ENCODE peak calls at places on chromosomes 2 and 18, in ten cellular contexts. C is T-helper 17 cell, P is midbrain, O is iris pigment epithelial cell, X is renal cortical epithelial cell, G is ELF-1, L is neuronal stem cell, M is NCI-H1105, J is germinal center, Y is WTC11. T is an unnamed sample.
A peak's percentile ranks its signal among the peaks of the same experiment; 100 is the strongest.

GRCh38 chr2:68936462-68936861 is 16.2 kb downstream of the GKN2 start:
- DNase-seq in P (no peak), O (peak; percentile 63), G (no peak), Y (no peak), L (no peak), J (no peak), C (no peak), M (no peak), X (peak; percentile 75), T (no peak)

GRCh38 chr18:74453642-74454198 is 3.4 kb downstream of the DIPK1C start:
- DNase-seq in J (no peak), G (no peak), P (no peak), L (no peak), C (no peak), O (no peak), M (no peak), Y (no peak), X (no peak), T (no peak)

GRCh38 chr2:231611273-231612198 is 18.9 kb downstream of the TEX44 start:
- DNase-seq in C (no peak), X (peak; percentile 83), O (peak; percentile 67), P (no peak), M (no peak), Y (peak; percentile 63), J (no peak), L (no peak), G (peak; percentile 79), T (peak; percentile 38)

GRCh38 chr18:7038330-7038846 is 79.2 kb downstream of the LAMA1 start:
- DNase-seq in O (peak; percentile 100), J (no peak), P (peak; percentile 9), L (peak; percentile 45), M (peak; percentile 53), C (no peak), G (peak; percentile 91), X (peak; percentile 98), Y (peak; percentile 90), T (peak; percentile 93)

GRCh38 chr2:220174826-220175225 is 547.4 kb downstream of the SLC4A3 start:
- DNase-seq in X (no peak), L (no peak), G (no peak), M (no peak), P (no peak), O (no peak), Y (no peak), C (no peak), J (no peak), T (no peak)

GRCh38 chr2:217876253-217876570 is 126.6 kb downstream of the TNS1 start:
- DNase-seq in P (no peak), Y (no peak), O (no peak), L (no peak), C (no peak), M (no peak), G (no peak), X (no peak), J (no peak), T (no peak)

GRCh38 chr2:142754182-142754581 is 123.3 kb upstream of the KYNU start:
- DNase-seq in C (no peak), Y (no peak), P (no peak), G (no peak), L (no peak), X (peak; percentile 23), O (no peak), M (no peak), J (no peak), T (no peak)

GRCh38 chr2:47277187-47277586 is 122.1 kb upstream of the STPG4 start:
- DNase-seq in C (no peak), J (no peak), Y (no peak), O (no peak), M (no peak), L (no peak), G (no peak), P (no peak), X (no peak), T (no peak)

GRCh38 chr2:59851848-59852475 is 701.5 kb downstream of the BCL11A start:
- DNase-seq in X (no peak), O (no peak), P (no peak), C (no peak), M (no peak), Y (no peak), L (no peak), J (no peak), G (no peak), T (no peak)

GRCh38 chr18:61972389-61973264 is 79.8 kb upstream of the RNF152 start:
- DNase-seq in J (no peak), O (no peak), G (peak; percentile 30), Y (no peak), M (no peak), L (no peak), P (no peak), C (no peak), X (no peak), T (no peak)

GRCh38 chr18:3667255-3668137 is 217.5 kb downstream of the TGIF1 start:
- DNase-seq in X (no peak), G (no peak), C (no peak), P (no peak), Y (no peak), L (no peak), O (no peak), J (no peak), M (no peak), T (no peak)

GRCh38 chr2:177282101-177282573 is 17.6 kb upstream of the NFE2L2 start:
- DNase-seq in L (no peak), C (no peak), M (peak; percentile 77), O (no peak), Y (no peak), J (no peak), G (no peak), P (no peak), X (peak; percentile 97), T (no peak)

GRCh38 chr18:35026407-35027061 is 14.7 kb upstream of the MAPRE2 start:
- DNase-seq in M (no peak), P (no peak), Y (no peak), L (no peak), O (no peak), X (no peak), C (no peak), G (peak; percentile 23), J (peak; percentile 22), T (no peak)

GRCh38 chr18:10312316-10313015 is 142.0 kb upstream of the APCDD1 start:
- DNase-seq in M (no peak), X (no peak), J (no peak), L (no peak), P (no peak), C (no peak), G (no peak), O (no peak), Y (no peak), T (no peak)

GRCh38 chr2:48530033-48530804 is at the start of gene STON1:
- DNase-seq in J (peak; percentile 43), M (no peak), O (peak; percentile 50), Y (peak; percentile 36), G (peak; percentile 64), X (no peak), C (peak; percentile 21), L (peak; percentile 45), P (peak; percentile 18), T (peak; percentile 45)

GRCh38 chr18:48607049-48607984 is 68.5 kb downstream of the CTIF start:
- DNase-seq in O (peak; percentile 92), J (no peak), G (peak; percentile 60), P (peak; percentile 39), Y (no peak), M (no peak), C (no peak), X (peak; percentile 79), L (no peak), T (no peak)

GRCh38 chr2:111071480-111072143 is 49.1 kb upstream of the BCL2L11 start:
- DNase-seq in M (no peak), O (peak; percentile 93), G (no peak), P (no peak), L (no peak), X (peak; percentile 100), J (no peak), C (no peak), Y (no peak), T (no peak)

GRCh38 chr18:36650206-36650605 is 178.6 kb downstream of the TPGS2 start:
- DNase-seq in L (no peak), O (no peak), J (no peak), Y (no peak), X (no peak), M (no peak), C (no peak), G (peak; percentile 32), P (no peak), T (no peak)

GRCh38 chr18:25038261-25038660 is 313.7 kb downstream of the ZNF521 start:
- DNase-seq in M (no peak), J (no peak), X (no peak), G (no peak), O (no peak), L (peak; percentile 37), C (no peak), P (no peak), Y (no peak), T (no peak)

GRCh38 chr2:105518897-105519296 is 120.0 kb upstream of the FHL2 start:
- DNase-seq in L (no peak), X (peak; percentile 23), J (no peak), Y (no peak), O (peak; percentile 34), M (no peak), P (no peak), C (no peak), G (no peak), T (no peak)

GRCh38 chr2:85266424-85267041 is 61.3 kb downstream of the TGOLN2 start:
- DNase-seq in G (peak; percentile 79), X (peak; percentile 44), M (no peak), J (peak; percentile 67), C (peak; percentile 44), P (peak; percentile 52), Y (peak; percentile 85), O (peak; percentile 60), L (peak; percentile 52), T (peak; percentile 85)

GRCh38 chr2:28958689-28959088 is 22.4 kb upstream of the TOGARAM2 start:
- DNase-seq in O (peak; percentile 78), Y (peak; percentile 58), X (peak; percentile 67), G (peak; percentile 90), C (no peak), M (peak; percentile 28), L (peak; percentile 69), P (peak; percentile 89), J (peak; percentile 60), T (peak; percentile 77)

GRCh38 chr2:101082993-101083392 is 68.2 kb downstream of the TBC1D8 start:
- DNase-seq in O (no peak), J (no peak), L (no peak), G (no peak), Y (no peak), C (no peak), M (no peak), X (peak; percentile 23), P (no peak), T (no peak)

GRCh38 chr2:43831438-43832294 is 7.0 kb downstream of the ABCG5 start:
- DNase-seq in P (no peak), X (no peak), C (no peak), M (peak; percentile 22), Y (peak; percentile 29), L (no peak), G (peak; percentile 34), J (no peak), O (peak; percentile 12), T (no peak)

GRCh38 chr2:192159215-192159614 is 35.5 kb downstream of the TMEFF2 start:
- DNase-seq in P (no peak), M (no peak), O (no peak), L (no peak), C (no peak), J (no peak), Y (no peak), X (no peak), G (no peak), T (no peak)

GRCh38 chr2:240392084-240392947 is 43.1 kb upstream of the GPC1 start:
- DNase-seq in M (no peak), O (no peak), J (no peak), P (no peak), L (no peak), X (no peak), Y (peak; percentile 7), G (peak; percentile 87), C (peak; percentile 3), T (no peak)

GRCh38 chr2:223576873-223577272 is 25.3 kb downstream of the SCG2 start:
- DNase-seq in J (no peak), G (no peak), L (no peak), M (no peak), O (peak; percentile 98), Y (no peak), P (no peak), X (peak; percentile 64), C (no peak), T (no peak)

GRCh38 chr2:100941646-100942240 is 60.3 kb upstream of the RPL31 start:
- DNase-seq in P (no peak), L (no peak), J (no peak), Y (no peak), X (no peak), G (no peak), M (no peak), O (peak; percentile 60), C (no peak), T (no peak)